ENCODE peak calls at places on chromosome 10, in four cellular contexts. V is CD8-positive, alpha-beta T cell; D is pancreas; Q is esophagus squamous epithelium. N is an unnamed sample.

GRCh38 chr10:56057860-56058259 is 303.2 kb downstream of the ZWINT start:
- DNase-seq in V (no peak), D (no peak), Q (no peak), N (no peak)

GRCh38 chr10:124637091-124637700 is 107.0 kb downstream of the FAM53B start:
- DNase-seq in V (no peak), D (no peak), Q (no peak), N (no peak)

GRCh38 chr10:62632071-62632809 is 172.3 kb upstream of the ADO start:
- DNase-seq in V (peak; percentile 37), D (peak; percentile 46), Q (no peak), N (no peak)

GRCh38 chr10:33913194-33913593 is 578.7 kb upstream of the NRP1 start:
- DNase-seq in V (no peak), D (no peak), Q (no peak), N (no peak)

GRCh38 chr10:6416892-6417512 is 163.1 kb downstream of the PRKCQ start:
- DNase-seq in V (no peak), D (no peak), Q (no peak), N (no peak)

GRCh38 chr10:18523858-18524257 is 127.5 kb downstream of the NSUN6 start:
- DNase-seq in V (no peak), D (no peak), Q (no peak), N (no peak)

GRCh38 chr10:116765549-116766162 is 23.3 kb upstream of the HSPA12A start:
- DNase-seq in V (no peak), D (no peak), Q (no peak), N (no peak)

GRCh38 chr10:93413252-93413689 is 68.9 kb downstream of the MYOF start:
- DNase-seq in V (peak; percentile 11), D (no peak), Q (no peak), N (no peak)

GRCh38 chr10:687583-688286 is 1.7 kb downstream of the DIP2C start:
- DNase-seq in V (no peak), D (no peak), Q (no peak), N (no peak)
- H3K4me3 ChIP-seq in V (no peak overlapping the region), D (no peak overlapping the region), Q (peak overlapping the region; percentile 61), N (peak overlapping the region; percentile 97)

GRCh38 chr10:35439172-35439571 is 102.9 kb downstream of the CCNY start:
- DNase-seq in V (no peak), D (no peak), Q (no peak), N (no peak)

GRCh38 chr10:35437829-35438228 is 101.5 kb downstream of the CCNY start:
- DNase-seq in V (no peak), D (no peak), Q (no peak), N (no peak)

GRCh38 chr10:35440016-35440415 is 103.7 kb downstream of the CCNY start:
- DNase-seq in V (no peak), D (no peak), Q (no peak), N (no peak)

GRCh38 chr10:35435824-35436223 is 99.5 kb downstream of the CCNY start:
- DNase-seq in V (no peak), D (no peak), Q (no peak), N (no peak)

GRCh38 chr10:35438718-35439117 is 102.4 kb downstream of the CCNY start:
- DNase-seq in V (no peak), D (no peak), Q (no peak), N (no peak)
- H3K4me3 ChIP-seq in V (no peak overlapping the region), D (no peak overlapping the region), Q (no peak overlapping the region), N (no peak overlapping the region)

DNA sequence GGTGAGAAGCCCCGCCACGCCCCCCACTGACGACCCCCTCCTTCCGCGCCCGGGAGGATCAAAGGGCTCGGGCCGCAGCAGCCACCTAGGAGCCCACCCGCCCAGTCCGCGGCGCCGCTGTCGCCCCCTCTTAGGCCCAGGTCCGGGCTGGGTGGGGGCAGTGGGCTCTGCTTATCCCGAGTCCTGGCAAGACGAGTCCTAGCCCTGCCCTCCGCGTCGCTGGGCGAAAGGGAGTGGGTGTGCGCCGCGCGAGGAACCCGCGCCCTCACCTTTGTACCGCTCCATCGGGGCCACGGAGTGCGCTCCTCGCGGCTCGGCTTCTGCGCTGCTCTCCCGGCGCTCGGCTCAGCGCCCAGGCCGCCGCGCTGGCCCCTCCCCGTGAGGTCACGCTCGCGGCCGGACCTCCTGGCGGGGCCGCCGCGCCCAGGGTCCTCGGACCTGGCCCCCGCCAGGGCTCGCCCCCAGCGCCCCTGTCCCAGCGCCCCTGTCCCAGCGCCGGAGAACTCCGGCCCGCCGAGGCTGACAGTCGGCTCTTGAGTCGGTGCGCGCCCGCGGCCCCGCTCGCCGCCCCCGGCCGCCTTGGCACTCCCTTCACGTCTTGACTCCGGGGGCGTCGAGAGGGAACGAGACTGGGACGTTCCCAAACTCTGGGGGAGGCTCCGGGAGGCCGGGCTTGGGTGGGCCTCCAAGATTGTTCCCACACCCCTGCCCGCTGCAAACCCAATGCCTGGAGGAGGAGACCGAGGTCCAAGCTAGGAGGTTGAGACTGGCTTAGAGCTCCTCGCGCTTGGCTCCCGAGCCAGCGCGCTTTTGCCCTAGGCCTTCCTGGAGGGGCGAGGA is at the start of gene AFAP1L2:
- DNase-seq in V (no peak), D (peak; percentile 49), Q (no peak), N (no peak)
- H3K4me3 ChIP-seq in V (no peak within 1 kb of the TSS), D (peak within 1 kb of the TSS; percentile 38), Q (peak within 1 kb of the TSS; percentile 67), N (peak within 1 kb of the TSS; percentile 95)

DNA sequence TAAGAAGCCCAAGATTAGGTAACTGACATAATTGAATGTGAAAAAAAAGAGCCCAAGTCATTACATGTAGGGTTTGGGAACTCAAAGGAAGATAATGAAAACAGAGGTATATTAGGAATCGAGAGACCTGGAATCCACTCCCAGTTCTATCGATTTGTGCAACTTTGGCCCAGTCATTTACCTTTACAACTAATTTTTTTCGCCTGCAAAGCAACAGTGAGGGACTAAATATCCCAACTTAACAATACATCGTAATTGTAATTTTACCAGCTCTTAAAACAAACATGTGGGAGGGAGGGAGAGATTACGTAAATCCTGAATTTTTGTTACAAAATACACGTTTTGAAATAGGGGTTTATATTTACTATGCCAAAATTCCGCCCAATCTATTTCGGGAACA is 1.4 kb downstream of the MINDY3 start:
- DNase-seq in V (no peak), D (no peak), Q (no peak), N (no peak)
- H3K4me3 ChIP-seq in V (peak overlapping the region; percentile 96), D (no peak overlapping the region), Q (peak overlapping the region; percentile 79), N (peak overlapping the region; percentile 86)

GRCh38 chr10:11446895-11447294 is 164.6 kb downstream of the USP6NL start:
- DNase-seq in V (no peak), D (no peak), Q (no peak), N (no peak)

GRCh38 chr10:11447571-11447970 is 163.9 kb downstream of the USP6NL start:
- DNase-seq in V (no peak), D (no peak), Q (no peak), N (no peak)

GRCh38 chr10:11449761-11450160 is 161.7 kb downstream of the USP6NL start:
- DNase-seq in V (no peak), D (no peak), Q (no peak), N (no peak)

GRCh38 chr10:11448545-11449244 is 162.8 kb downstream of the USP6NL start:
- DNase-seq in V (no peak), D (no peak), Q (no peak), N (no peak)

GRCh38 chr10:11448190-11448544 is 163.3 kb downstream of the USP6NL start:
- DNase-seq in V (no peak), D (no peak), Q (no peak), N (no peak)
- H3K4me3 ChIP-seq in V (no peak overlapping the region), D (no peak overlapping the region), Q (no peak overlapping the region), N (no peak overlapping the region)

GRCh38 chr10:119167041-119167440 is 1.5 kb upstream of the SFXN4 start:
- DNase-seq in V (no peak), D (no peak), Q (no peak), N (no peak)

GRCh38 chr10:119166564-119166963 is 1.1 kb upstream of the SFXN4 start:
- DNase-seq in V (no peak), D (no peak), Q (no peak), N (no peak)

GRCh38 chr10:119165171-119166110 is at the start of gene SFXN4:
- DNase-seq in V (peak; percentile 74), D (peak; percentile 80), Q (peak; percentile 36), N (peak; percentile 62)

GRCh38 chr10:119162693-119163092 is 2.8 kb downstream of the SFXN4 start:
- DNase-seq in V (no peak), D (no peak), Q (no peak), N (no peak)

DNA sequence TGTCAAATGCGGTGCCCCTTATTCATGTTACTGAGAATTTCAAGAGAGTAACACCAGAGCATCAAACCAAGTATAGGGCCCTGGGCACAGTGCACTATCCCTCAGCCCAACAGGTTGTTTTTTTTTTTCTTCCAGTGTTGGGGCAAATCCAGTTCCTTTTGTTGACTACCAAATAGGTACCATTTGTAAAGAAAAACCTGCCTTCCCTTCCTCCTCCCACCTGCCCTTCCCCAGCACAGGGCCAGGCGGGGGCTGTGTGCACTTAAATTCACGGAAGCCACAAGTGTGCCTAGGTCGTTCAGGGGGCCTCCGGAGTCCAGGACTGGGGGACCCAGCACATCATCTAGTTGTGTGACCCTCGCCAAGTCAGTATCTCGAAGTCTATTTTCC is 592 bp upstream of the SFXN4 start:
- DNase-seq in V (no peak), D (no peak), Q (no peak), N (no peak)
- H3K4me3 ChIP-seq in V (peak overlapping the region; percentile 49), D (peak overlapping the region; percentile 79), Q (peak overlapping the region; percentile 78), N (peak overlapping the region; percentile 83)

N was measured in breast epithelium.